ENCODE peak calls at places on chromosomes 11 and 22, in five cellular contexts. L is IMR-90, T is H1, G is mesenchymal stem cell, F is H9. I is an unnamed sample.

GRCh38 chr11:6481012-6481923 is at the start of the genes ARFIP2 and TIMM10B:
- DNase-seq in F (peak), T (peak), L (peak), G (peak), I (peak)

GRCh38 chr11:60873533-60873932 is 6.2 kb downstream of the ZP1 start:
- DNase-seq in G (no peak), L (no peak), T (no peak), F (no peak), I (no peak)

GRCh38 chr22:19518568-19519030 is 5.6 kb downstream of the CLDN5 start:
- DNase-seq in T (no peak), L (no peak), F (no peak), G (no peak), I (no peak)

GRCh38 chr11:33617672-33618362 is 82.8 kb downstream of the C11orf91 start:
- DNase-seq in G (no peak), L (no peak), F (no peak), T (no peak), I (no peak)

GRCh38 chr11:19557720-19558140 is 154.9 kb upstream of the NAV2 start:
- DNase-seq in L (peak), T (peak), F (peak), G (peak), I (peak)

GRCh38 chr11:19191530-19192169 is 10.1 kb downstream of the CSRP3 start:
- DNase-seq in F (no peak), G (peak), T (no peak), L (no peak), I (no peak)

GRCh38 chr11:794013-794765 is 3.9 kb downstream of the SLC25A22 start:
- DNase-seq in T (no peak), G (no peak), F (no peak), L (no peak), I (no peak)

GRCh38 chr11:3939651-3940190 is 84.3 kb downstream of the STIM1 start:
- DNase-seq in T (no peak), L (peak), G (peak), F (no peak), I (no peak)

GRCh38 chr11:67347964-67348749 is 5.2 kb downstream of the POLD4 start:
- DNase-seq in G (no peak), F (no peak), L (peak), T (no peak), I (no peak)

GRCh38 chr11:69499946-69500284 is 18.5 kb downstream of the LINC01488 start:
- DNase-seq in F (no peak), L (no peak), T (no peak), G (peak), I (no peak)

GRCh38 chr11:105719073-105719846 is 109.4 kb downstream of the GRIA4 start:
- DNase-seq in F (no peak), G (peak), T (no peak), L (peak), I (no peak)

GRCh38 chr11:134572741-134573675 is 161.0 kb upstream of the B3GAT1 start:
- DNase-seq in F (no peak), L (no peak), T (no peak), G (no peak), I (no peak)

GRCh38 chr11:3161309-3161708 is 3.8 kb downstream of the OSBPL5 start:
- DNase-seq in L (no peak), G (peak), T (no peak), F (no peak), I (no peak)

GRCh38 chr11:62544521-62545436 is 1.8 kb downstream of the AHNAK start:
- DNase-seq in T (no peak), F (no peak), L (no peak), G (peak), I (no peak)

GRCh38 chr22:23183107-23183698 is 2.9 kb downstream of the BCR start:
- DNase-seq in L (peak), T (peak), G (peak), F (peak), I (peak)

GRCh38 chr11:118214210-118214914 is 10.4 kb downstream of the JAML start:
- DNase-seq in T (no peak), G (no peak), L (no peak), F (no peak), I (no peak)

GRCh38 chr11:75201771-75202170 is 38.8 kb upstream of the TPBGL start:
- DNase-seq in T (no peak), L (no peak), G (no peak), F (no peak), I (no peak)

GRCh38 chr11:28659716-28660348 is 551.6 kb downstream of the METTL15 start:
- DNase-seq in G (peak), L (peak), F (no peak), T (no peak), I (no peak)

GRCh38 chr11:34680918-34681554 is 60.1 kb downstream of the EHF start:
- DNase-seq in F (no peak), T (peak), L (peak), G (peak), I (no peak)

GRCh38 chr11:106491751-106492150 is 414.3 kb downstream of the AASDHPPT start:
- DNase-seq in F (no peak), G (no peak), T (no peak), L (no peak), I (no peak)

GRCh38 chr11:57294225-57295131 is 30.3 kb downstream of the TNKS1BP1 start:
- DNase-seq in T (no peak), F (no peak), L (peak), G (no peak), I (no peak)

GRCh38 chr11:126403658-126404057 is 48.2 kb downstream of the ST3GAL4 start:
- DNase-seq in L (no peak), F (no peak), T (no peak), G (no peak), I (no peak)

GRCh38 chr22:39237276-39238123 is 7.3 kb downstream of the PDGFB start:
- DNase-seq in L (no peak), T (no peak), F (no peak), G (no peak), I (no peak)

GRCh38 chr11:79062814-79063762 is 377.7 kb downstream of the TENM4 start:
- DNase-seq in G (peak), T (peak), F (peak), L (peak), I (no peak)

GRCh38 chr22:22181515-22181959 is 63.0 kb upstream of the VPREB1 start:
- DNase-seq in L (no peak), T (no peak), G (no peak), F (no peak), I (no peak)

GRCh38 chr22:43407591-43407990 is 4.2 kb upstream of the MPPED1 start:
- DNase-seq in L (no peak), G (no peak), T (no peak), F (no peak), I (no peak)

GRCh38 chr11:77771135-77771534 is 49.4 kb downstream of the RSF1 start:
- DNase-seq in L (no peak), F (no peak), G (no peak), T (no peak), I (no peak)

GRCh38 chr22:35549338-35549737 is 8.7 kb downstream of the RASD2 start:
- DNase-seq in T (no peak), F (no peak), G (no peak), L (no peak), I (no peak)

DNA sequence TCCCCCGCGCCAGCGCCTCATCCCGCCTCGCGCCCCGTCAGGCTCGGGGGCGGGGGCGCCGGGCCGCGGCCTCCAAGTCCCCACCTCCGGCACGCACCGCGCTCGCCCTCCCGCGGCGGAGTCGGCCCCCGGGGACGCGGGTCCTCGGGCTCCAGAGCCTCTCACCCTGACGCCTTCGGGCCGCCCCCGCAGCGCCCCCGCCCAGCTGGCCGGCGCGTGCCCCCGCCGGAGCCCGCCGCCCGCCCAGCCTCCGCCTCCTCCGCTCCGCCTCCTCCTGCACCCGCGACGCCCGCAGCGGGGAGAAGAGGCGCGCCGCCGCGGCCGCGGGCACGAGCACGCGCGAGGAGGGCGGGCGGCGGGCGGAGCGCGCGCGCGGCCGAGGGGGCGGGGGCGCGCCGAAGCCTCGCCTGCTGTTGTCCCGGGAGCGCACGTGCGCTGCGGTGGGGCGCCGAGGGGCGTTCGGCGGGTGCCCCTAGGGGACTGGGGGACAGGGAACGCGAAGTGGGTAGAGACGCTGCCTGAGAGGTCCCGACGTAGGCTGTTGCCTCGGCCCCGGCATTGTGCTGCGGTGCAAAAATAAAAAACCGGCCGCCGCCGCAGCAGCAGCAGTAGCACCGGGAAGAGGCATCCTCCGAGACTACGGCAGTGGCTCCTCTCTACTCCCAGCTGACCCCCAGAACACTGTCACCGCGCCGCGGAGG is 87.4 kb upstream of the ARHGAP32 start:
- DNase-seq in G (peak), L (peak), T (no peak), F (peak), I (peak)
- H3K4ac ChIP-seq in G (peak), L (peak), T (no peak), F (no peak), I (no peak)

GRCh38 chr11:58927393-58928081 is 11.8 kb upstream of the GLYATL1 start:
- DNase-seq in L (peak), F (peak), G (peak), T (peak), I (peak)
- H2AFZ ChIP-seq in L (peak), F (peak), G (peak), T (peak), I (peak)

DNA sequence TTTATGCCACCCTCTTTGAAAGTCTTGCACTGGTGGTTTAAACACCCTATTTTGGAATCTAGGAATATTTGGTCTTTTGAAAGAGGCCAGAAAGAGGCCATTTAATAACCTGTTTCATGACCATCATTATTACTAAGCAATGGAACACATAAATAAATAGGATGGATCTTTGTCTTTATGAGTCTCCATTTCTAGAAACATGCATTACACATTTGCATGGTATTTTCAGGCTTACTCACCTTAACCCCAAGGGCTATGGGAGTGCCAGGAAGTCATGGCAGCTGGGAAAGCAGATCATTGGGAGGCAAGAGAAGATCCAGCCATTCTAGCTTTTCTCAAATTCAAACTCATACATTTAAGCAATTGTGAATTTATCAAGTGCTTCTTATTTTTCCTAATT is 185.8 kb upstream of the POU2AF2 start:
- DNase-seq in T (no peak), L (peak), G (no peak), F (no peak), I (no peak)
- H2BK15ac ChIP-seq in T (no peak), L (no peak), G (no peak), F (no peak), I (no peak)

GRCh38 chr11:12704049-12704448 is 29.8 kb downstream of the TEAD1 start:
- DNase-seq in F (no peak), G (peak), T (no peak), L (peak), I (no peak)

GRCh38 chr11:12705874-12706273 is 31.7 kb downstream of the TEAD1 start:
- DNase-seq in F (no peak), T (no peak), G (no peak), L (no peak), I (no peak)

GRCh38 chr11:12701815-12702214 is 27.6 kb downstream of the TEAD1 start:
- DNase-seq in L (no peak), F (no peak), G (no peak), T (no peak), I (no peak)

GRCh38 chr11:12706531-12707499 is 32.6 kb downstream of the TEAD1 start:
- DNase-seq in L (no peak), T (no peak), F (no peak), G (no peak), I (no peak)

GRCh38 chr11:12702999-12703453 is 28.8 kb downstream of the TEAD1 start:
- DNase-seq in G (no peak), F (no peak), T (no peak), L (peak), I (no peak)
- H3K4ac ChIP-seq in G (peak), F (no peak), T (no peak), L (no peak), I (no peak)

GRCh38 chr11:95339554-95339953 is 108.6 kb upstream of the SESN3 start:
- DNase-seq in L (no peak), F (no peak), T (no peak), G (peak), I (no peak)
- H2AFZ ChIP-seq in L (no peak), F (no peak), T (no peak), G (no peak), I (peak)

GRCh38 chr11:117099681-117100080 is 1.5 kb upstream of the SIK3 start:
- DNase-seq in L (no peak), G (no peak), T (no peak), F (no peak), I (no peak)

GRCh38 chr11:117096973-117097566 is 1.2 kb downstream of the SIK3 start:
- DNase-seq in T (no peak), L (no peak), G (peak), F (no peak), I (no peak)

GRCh38 chr11:117098269-117099231 is at the start of gene SIK3:
- DNase-seq in L (peak), G (peak), T (peak), F (peak), I (peak)

GRCh38 chr11:117096140-117096972 is 1.9 kb downstream of the SIK3 start:
- DNase-seq in T (peak), G (peak), L (no peak), F (peak), I (no peak)

DNA sequence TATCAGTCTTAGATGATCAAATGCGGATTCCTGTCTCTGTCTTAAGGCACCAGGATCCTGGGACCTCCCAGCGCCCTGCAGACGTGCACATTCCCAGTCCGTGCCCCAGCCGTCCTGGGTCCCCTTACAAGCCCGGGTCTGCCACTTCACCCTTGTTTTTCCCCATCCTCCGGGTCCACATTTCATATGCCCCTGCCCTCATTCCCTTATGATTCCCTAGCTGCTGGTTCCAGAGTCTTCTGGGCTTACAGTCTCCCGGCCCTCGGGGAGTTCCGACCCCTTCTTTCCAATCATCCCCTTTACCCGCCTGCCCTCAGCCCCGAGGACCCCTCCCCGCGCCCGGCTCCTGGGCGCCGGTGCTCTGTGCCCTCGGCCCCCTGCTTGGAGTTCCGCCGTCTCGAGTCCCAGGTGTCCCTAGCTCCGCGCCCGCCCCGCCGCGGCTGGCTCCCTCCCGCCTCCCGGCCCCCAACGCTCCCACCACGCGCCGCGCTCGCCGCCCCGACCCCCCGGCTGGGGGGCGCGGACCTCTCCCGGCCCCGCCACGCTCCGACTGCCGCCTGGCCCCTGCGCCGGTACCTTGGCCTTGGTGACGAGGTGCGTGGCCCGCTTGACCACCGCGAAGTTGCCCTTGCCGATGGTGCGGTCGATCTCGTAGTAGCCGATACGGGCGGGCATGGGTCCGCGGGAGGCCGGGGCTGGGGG is 510 bp downstream of the SIK3 start:
- DNase-seq in G (peak), F (peak), T (no peak), L (no peak), I (no peak)
- H2BK15ac ChIP-seq in G (peak), F (no peak), T (no peak), L (no peak), I (peak)

GRCh38 chr11:44340656-44341055 is 30.7 kb upstream of the ALX4 start:
- DNase-seq in G (no peak), L (no peak), T (no peak), F (no peak), I (no peak)
- H3K4ac ChIP-seq in G (no peak), L (no peak), T (no peak), F (no peak), I (no peak)

DNA sequence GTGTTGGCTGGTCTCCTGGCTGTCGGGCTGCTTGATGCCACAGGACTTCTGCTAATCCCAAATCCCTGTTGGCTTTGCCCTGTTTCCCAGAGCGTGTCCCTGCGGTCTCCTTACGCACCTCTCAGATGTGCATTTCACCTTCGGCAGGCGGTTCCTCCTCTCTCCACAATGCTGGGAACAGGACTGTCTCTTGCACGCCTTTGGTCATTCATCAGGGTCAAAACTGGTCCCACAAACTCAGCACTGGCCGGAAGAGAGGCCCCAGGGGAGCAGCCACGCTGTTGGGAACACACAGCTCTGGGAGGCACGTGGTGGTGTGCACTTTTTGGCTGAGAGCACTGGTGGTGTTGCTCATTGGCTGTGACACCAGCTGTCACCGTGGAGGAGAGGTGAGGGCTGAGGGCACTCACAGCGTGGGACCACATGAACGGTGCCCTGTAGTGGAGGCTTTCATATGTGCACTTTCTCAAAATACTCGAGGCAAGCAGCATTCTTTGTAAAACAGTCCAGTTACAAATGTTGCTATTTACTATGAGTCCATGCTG is 15.3 kb upstream of the TRMU start:
- DNase-seq in F (no peak), G (no peak), T (no peak), L (no peak), I (no peak)
- H2AFZ ChIP-seq in F (no peak), G (no peak), T (no peak), L (no peak), I (no peak)

GRCh38 chr11:9799901-9800300 is 136.0 kb downstream of the SWAP70 start:
- DNase-seq in T (no peak), G (no peak), F (no peak), L (no peak), I (no peak)

GRCh38 chr11:9802291-9802861 is 138.5 kb downstream of the SWAP70 start:
- DNase-seq in F (no peak), L (peak), G (peak), T (no peak), I (no peak)

GRCh38 chr11:9804414-9804902 is 140.6 kb downstream of the SWAP70 start:
- DNase-seq in L (no peak), T (no peak), G (peak), F (no peak), I (no peak)

GRCh38 chr11:9806946-9807687 is 143.2 kb downstream of the SWAP70 start:
- DNase-seq in L (no peak), G (no peak), F (no peak), T (no peak), I (no peak)

DNA sequence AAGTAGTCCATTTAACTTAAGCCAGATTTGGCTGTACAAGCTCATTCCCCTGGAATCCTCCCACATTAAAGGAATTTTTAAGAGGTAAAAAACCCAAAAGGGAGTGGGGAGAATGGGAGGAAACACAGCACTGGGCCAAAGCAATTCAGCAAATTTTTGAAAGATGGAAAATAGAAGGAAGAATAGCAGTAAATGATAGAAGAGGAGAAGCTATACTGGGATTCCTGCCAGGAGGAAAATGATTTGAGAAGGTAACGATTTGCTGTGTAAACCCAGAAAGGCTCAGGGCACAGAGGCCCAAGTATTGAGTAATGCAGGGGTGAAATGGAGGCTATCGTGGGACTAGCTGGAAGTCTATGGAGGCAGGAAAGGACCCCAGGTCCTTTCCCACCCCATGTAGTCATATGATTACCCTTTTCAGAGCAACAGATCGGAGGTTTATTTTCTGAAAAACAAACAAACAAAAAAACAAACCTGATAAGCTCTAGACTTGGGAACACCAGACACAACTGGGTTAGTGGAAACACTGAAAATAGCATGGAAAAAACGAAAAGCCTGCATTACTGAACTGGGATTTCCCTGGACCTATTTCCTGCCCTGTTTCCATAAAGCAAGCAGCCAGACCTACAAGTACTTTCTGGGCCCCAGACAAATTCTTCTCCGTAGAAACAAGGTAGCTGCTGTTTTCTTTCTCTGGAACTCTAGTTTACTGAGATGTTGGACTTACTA is 140.0 kb downstream of the SWAP70 start:
- DNase-seq in G (peak), T (no peak), F (no peak), L (peak), I (no peak)
- H2BK15ac ChIP-seq in G (no peak), T (no peak), F (no peak), L (peak), I (no peak)

I was measured in neuronal stem cell.